ENCODE peak calls at places on chromosomes 4 and X, in eight cellular contexts. E is activated CD4-positive, alpha-beta T cell treated with anti-CD3 and anti-CD28 coated beads, Interleukin-2, amount 50 U/mL, for 1 hour; D is psoas muscle; N is T47D; L is glomerular endothelial cell; X is head of caudate nucleus; R is SK-N-MC; V is NCI-H1105 treated with DMSO at 0.1 percent for 48 hours. M is an unnamed sample.

GRCh38 chr4:92305148-92305877 is 1.5 kb downstream of the GRID2 start:
- DNase-seq in E (no peak), D (peak; percentile 57), N (no peak), L (no peak), X (peak; percentile 88), R (no peak), V (peak; percentile 45), M (peak; percentile 63)

GRCh38 chr4:45770958-45771357 is 352.9 kb downstream of the GABRG1 start:
- DNase-seq in E (no peak), D (no peak), N (no peak), L (no peak), X (no peak), R (no peak), V (no peak), M (no peak)

GRCh38 chr4:7173821-7174220 is 18.5 kb upstream of the SORCS2 start:
- DNase-seq in E (no peak), D (peak; percentile 12), N (no peak), L (no peak), X (no peak), R (no peak), V (no peak), M (no peak)

GRCh38 chr4:101954351-101954750 is 163.8 kb downstream of the BANK1 start:
- DNase-seq in E (no peak), D (no peak), N (no peak), L (no peak), X (no peak), R (no peak), V (no peak), M (no peak)

GRCh38 chrX:149472620-149473019 is 32.5 kb downstream of the IDS start:
- DNase-seq in E (no peak), D (no peak), N (no peak), L (no peak), X (no peak), R (no peak), V (no peak), M (peak; percentile 32)

GRCh38 chr4:44368413-44369167 is 80.0 kb downstream of the KCTD8 start:
- DNase-seq in E (no peak), D (no peak), N (no peak), L (no peak), X (no peak), R (no peak), V (no peak), M (peak; percentile 61)

GRCh38 chr4:111693754-111694153 is 451.5 kb upstream of the FAM241A start:
- DNase-seq in E (no peak), D (no peak), N (no peak), L (no peak), X (no peak), R (no peak), V (no peak), M (no peak)

GRCh38 chr4:5881340-5881739 is 11.5 kb downstream of the CRMP1 start:
- DNase-seq in E (no peak), D (no peak), N (no peak), L (no peak), X (no peak), R (no peak), V (no peak), M (peak; percentile 5)

GRCh38 chr4:125229596-125230058 is 85.1 kb upstream of the FAT4 start:
- DNase-seq in E (no peak), D (no peak), N (no peak), L (no peak), X (no peak), R (no peak), V (no peak), M (no peak)

GRCh38 chrX:73447311-73447794 is 500 bp downstream of the CDX4 start:
- DNase-seq in E (no peak), D (peak; percentile 46), N (no peak), L (no peak), X (no peak), R (no peak), V (no peak), M (no peak)

GRCh38 chr4:75244325-75244724 is 269.9 kb downstream of the RCHY1 start:
- DNase-seq in E (no peak), D (no peak), N (no peak), L (no peak), X (no peak), R (no peak), V (no peak), M (no peak)

GRCh38 chr4:37757705-37758104 is 68.8 kb upstream of the PGM2 start:
- DNase-seq in E (no peak), D (no peak), N (no peak), L (no peak), X (peak; percentile 3), R (no peak), V (no peak), M (no peak)

GRCh38 chrX:10045327-10046000 is 78.3 kb downstream of the CLDN34 start:
- DNase-seq in E (no peak), D (peak; percentile 64), N (no peak), L (no peak), X (no peak), R (no peak), V (no peak), M (no peak)

GRCh38 chr4:25862411-25863346 is at the start of gene SEL1L3:
- DNase-seq in E (peak; percentile 45), D (peak; percentile 54), N (peak; percentile 26), L (no peak), X (peak; percentile 20), R (no peak), V (no peak), M (peak; percentile 27)

GRCh38 chr4:183478123-183478522 is 26.7 kb upstream of the ING2 start:
- DNase-seq in E (no peak), D (no peak), N (no peak), L (no peak), X (no peak), R (no peak), V (no peak), M (no peak)

GRCh38 chr4:26458104-26458503 is 32.2 kb downstream of the CCKAR start:
- DNase-seq in E (no peak), D (no peak), N (no peak), L (no peak), X (no peak), R (no peak), V (no peak), M (no peak)

GRCh38 chr4:121567748-121568147 is 129.0 kb downstream of the ANXA5 start:
- DNase-seq in E (no peak), D (no peak), N (no peak), L (no peak), X (no peak), R (no peak), V (no peak), M (no peak)

GRCh38 chrX:46979340-46979739 is 67.1 kb downstream of the JADE3 start:
- DNase-seq in E (no peak), D (no peak), N (no peak), L (peak; percentile 34), X (no peak), R (no peak), V (no peak), M (peak; percentile 71)

GRCh38 chr4:169070895-169071218 is 60.8 kb upstream of the CBR4 start:
- DNase-seq in E (no peak), D (no peak), N (peak; percentile 39), L (no peak), X (no peak), R (no peak), V (no peak), M (peak; percentile 84)

GRCh38 chr4:82814034-82814433 is 15.4 kb upstream of the SCD5 start:
- DNase-seq in E (no peak), D (no peak), N (no peak), L (no peak), X (no peak), R (no peak), V (no peak), M (no peak)

GRCh38 chrX:49959602-49960001 is 37.2 kb downstream of the CLCN5 start:
- DNase-seq in E (no peak), D (no peak), N (no peak), L (no peak), X (no peak), R (no peak), V (no peak), M (no peak)

GRCh38 chr4:90187148-90187884 is 60.1 kb downstream of the CCSER1 start:
- DNase-seq in E (no peak), D (no peak), N (no peak), L (no peak), X (no peak), R (no peak), V (peak; percentile 84), M (no peak)

GRCh38 chrX:70769659-70770232 is 138.8 kb downstream of the TEX11 start:
- DNase-seq in E (no peak), D (no peak), N (no peak), L (no peak), X (no peak), R (peak; percentile 6), V (peak; percentile 27), M (peak; percentile 43)

GRCh38 chrX:48890296-48890925 is 7.2 kb downstream of the TIMM17B start:
- DNase-seq in E (no peak), D (no peak), N (no peak), L (no peak), X (peak; percentile 31), R (no peak), V (no peak), M (peak; percentile 12)

GRCh38 chr4:123449780-123450179 is 53.2 kb downstream of the SPRY1 start:
- DNase-seq in E (no peak), D (no peak), N (no peak), L (peak; percentile 5), X (no peak), R (no peak), V (no peak), M (peak; percentile 91)

GRCh38 chr4:56513517-56513916 is 7.9 kb downstream of the ARL9 start:
- DNase-seq in E (no peak), D (no peak), N (no peak), L (no peak), X (no peak), R (no peak), V (no peak), M (no peak)

M was measured in PC-3.